ENCODE peak calls at places on chromosomes 2 and 18, in four cellular contexts. V is A549, K is Panc1, O is SK-N-SH. Z is an unnamed sample.

GRCh38 chr2:233434666-233435375 is 80.5 kb downstream of the DGKD start:
- DNase-seq in V (no peak), O (no peak), K (no peak), Z (no peak)

GRCh38 chr2:39059366-39059952 is 61.4 kb downstream of the SOS1 start:
- DNase-seq in V (peak; percentile 12), K (peak; percentile 20), O (peak; percentile 48), Z (peak; percentile 13)

GRCh38 chr2:54814367-54815155 is 91.1 kb downstream of the EML6 start:
- DNase-seq in K (no peak), V (no peak), O (no peak), Z (no peak)

GRCh38 chr2:191051825-191052778 is 38.1 kb upstream of the STAT1 start:
- DNase-seq in V (no peak), K (no peak), O (peak; percentile 42), Z (peak; percentile 69)

GRCh38 chr2:132886574-132886973 is 216.6 kb upstream of the LYPD1 start:
- DNase-seq in V (no peak), K (no peak), O (no peak), Z (no peak)

GRCh38 chr2:134124047-134124753 is 129.7 kb upstream of the MGAT5 start:
- DNase-seq in K (no peak), V (no peak), O (peak; percentile 56), Z (no peak)

GRCh38 chr18:42649636-42650035 is 465.8 kb downstream of the RIT2 start:
- DNase-seq in O (no peak), K (no peak), V (no peak), Z (no peak)

GRCh38 chr2:33497177-33497787 is 20.8 kb downstream of the RASGRP3 start:
- DNase-seq in V (no peak), O (no peak), K (no peak), Z (peak; percentile 74)

GRCh38 chr2:41791523-41791922 is 256.3 kb upstream of the PKDCC start:
- DNase-seq in O (no peak), V (no peak), K (no peak), Z (no peak)

GRCh38 chr2:239261796-239262475 is 138.9 kb downstream of the HDAC4 start:
- DNase-seq in K (no peak), V (no peak), O (no peak), Z (no peak)

GRCh38 chr2:233029321-233029720 is 3.2 kb upstream of the NEU2 start:
- DNase-seq in O (no peak), K (peak; percentile 69), V (no peak), Z (no peak)

GRCh38 chr18:46419391-46420141 is 237.5 kb downstream of the LOXHD1 start:
- DNase-seq in O (peak; percentile 73), V (no peak), K (no peak), Z (no peak)

GRCh38 chr2:101518470-101519172 is 43.7 kb upstream of the RFX8 start:
- DNase-seq in K (no peak), O (peak; percentile 59), V (peak; percentile 29), Z (no peak)

GRCh38 chr2:80461505-80462197 is 157.1 kb upstream of the LRRTM1 start:
- DNase-seq in O (no peak), V (no peak), K (no peak), Z (no peak)

GRCh38 chr2:25324905-25325592 is 16.7 kb downstream of the DNMT3A start:
- DNase-seq in V (no peak), O (peak; percentile 83), K (no peak), Z (no peak)

GRCh38 chr2:47728551-47728950 is 54.4 kb upstream of the MSH6 start:
- DNase-seq in V (no peak), O (no peak), K (no peak), Z (no peak)

GRCh38 chr2:39124770-39125075 is 3.9 kb upstream of the SOS1 start:
- DNase-seq in O (peak; percentile 47), V (no peak), K (no peak), Z (no peak)

GRCh38 chr2:41498791-41499190 is 549.0 kb upstream of the PKDCC start:
- DNase-seq in O (no peak), K (no peak), V (no peak), Z (peak; percentile 61)

GRCh38 chr2:53768233-53768542 is 584 bp downstream of the CHAC2 start:
- DNase-seq in O (no peak), K (no peak), V (peak; percentile 66), Z (no peak)

GRCh38 chr2:26274058-26274613 is 29.4 kb downstream of the HADHB start:
- DNase-seq in V (no peak), K (no peak), O (no peak), Z (peak; percentile 61)

GRCh38 chr18:384897-385296 is 115.6 kb downstream of the COLEC12 start:
- DNase-seq in V (no peak), O (no peak), K (no peak), Z (no peak)

GRCh38 chr2:204583773-204584172 is 38.5 kb downstream of the PARD3B start:
- DNase-seq in V (no peak), K (no peak), O (no peak), Z (no peak)

GRCh38 chr18:36592282-36592681 is 236.5 kb downstream of the TPGS2 start:
- DNase-seq in V (no peak), K (no peak), O (no peak), Z (no peak)

GRCh38 chr18:30177056-30177455 is 865.5 kb downstream of the DSC3 start:
- DNase-seq in V (no peak), K (no peak), O (no peak), Z (no peak)

GRCh38 chr2:129431881-129432280 is 547.6 kb upstream of the RAB6C start:
- DNase-seq in V (no peak), K (no peak), O (no peak), Z (no peak)

GRCh38 chr2:215010390-215010789 is 128.0 kb downstream of the ABCA12 start:
- DNase-seq in K (no peak), O (peak; percentile 24), V (no peak), Z (no peak)

GRCh38 chr2:57330447-57330846 is 716.2 kb upstream of the VRK2 start:
- DNase-seq in V (no peak), K (no peak), O (no peak), Z (no peak)

GRCh38 chr2:23602113-23602512 is 217.1 kb downstream of the KLHL29 start:
- DNase-seq in V (peak; percentile 41), O (no peak), K (no peak), Z (no peak)

GRCh38 chr18:77078671-77079070 is 53.9 kb downstream of the MBP start:
- DNase-seq in V (no peak), O (no peak), K (no peak), Z (no peak)

GRCh38 chr2:227152093-227152766 is 11.8 kb downstream of the COL4A4 start:
- DNase-seq in O (no peak), K (no peak), V (no peak), Z (no peak)

GRCh38 chr2:147177449-147177848 is 667.4 kb upstream of the ACVR2A start:
- DNase-seq in V (no peak), O (no peak), K (no peak), Z (no peak)

GRCh38 chr2:96404446-96405373 is 69.1 kb downstream of the NCAPH start:
- DNase-seq in O (no peak), K (no peak), V (no peak), Z (no peak)

GRCh38 chr2:229620759-229621158 is 93.6 kb downstream of the DNER start:
- DNase-seq in V (no peak), K (no peak), O (no peak), Z (no peak)

GRCh38 chr2:1677833-1678165 is 66.5 kb downstream of the PXDN start:
- DNase-seq in K (no peak), O (no peak), V (no peak), Z (no peak)

GRCh38 chr2:28374331-28374730 is 18.3 kb upstream of the FOSL2 start:
- DNase-seq in K (no peak), V (no peak), O (no peak), Z (no peak)

GRCh38 chr2:28375236-28375635 is 17.4 kb upstream of the FOSL2 start:
- DNase-seq in O (no peak), K (no peak), V (no peak), Z (no peak)

GRCh38 chr2:28377201-28377816 is 15.3 kb upstream of the FOSL2 start:
- DNase-seq in O (no peak), V (no peak), K (no peak), Z (no peak)

GRCh38 chr2:28373854-28374253 is 18.8 kb upstream of the FOSL2 start:
- DNase-seq in O (no peak), V (no peak), K (no peak), Z (no peak)

DNA sequence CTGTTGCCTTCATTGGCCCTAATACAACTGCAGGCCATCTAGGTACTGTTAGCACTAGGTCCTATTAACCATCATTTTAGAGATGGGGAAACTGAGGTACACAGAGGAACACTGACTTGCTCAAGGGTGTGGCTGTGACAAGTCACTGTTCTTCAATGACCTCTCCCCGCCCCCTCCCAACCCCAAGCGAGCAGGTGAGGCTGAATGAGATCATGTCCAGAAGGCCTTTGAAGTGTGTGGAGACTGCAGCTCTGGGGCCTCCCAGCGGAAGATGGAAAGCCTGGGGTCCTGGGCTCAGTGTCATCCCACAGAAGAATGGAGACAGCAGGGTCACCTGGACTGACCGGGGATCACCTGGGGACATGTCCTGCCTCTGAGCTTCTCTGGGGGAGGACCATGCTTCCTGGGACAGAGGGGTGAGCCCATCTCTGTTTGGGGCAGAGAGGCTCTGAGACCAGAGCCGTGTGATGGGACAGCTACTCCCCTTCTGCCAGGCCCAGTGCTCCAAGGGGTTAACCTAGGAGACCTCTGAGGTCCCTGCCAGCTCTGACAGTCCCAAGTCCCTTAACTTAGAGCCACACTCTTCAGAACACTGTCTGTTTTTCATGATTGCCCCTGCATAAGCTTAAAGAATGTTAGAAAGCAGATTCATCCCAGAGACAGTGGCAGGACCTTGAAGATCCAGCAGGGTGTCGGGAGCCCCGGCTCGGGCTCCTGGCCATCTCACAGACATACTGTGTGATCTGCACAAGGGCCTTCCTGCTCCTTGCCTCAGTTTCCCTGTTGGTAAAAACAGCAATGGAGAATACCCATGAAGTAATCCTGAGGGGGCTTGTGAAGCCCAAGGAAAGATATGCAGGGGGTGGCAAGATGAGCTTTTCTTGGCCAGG is 16.7 kb upstream of the FOSL2 start:
- DNase-seq in K (no peak), O (no peak), V (no peak), Z (no peak)
- H3K4me3 ChIP-seq in K (no peak overlapping the region), O (no peak overlapping the region), V (no peak overlapping the region), Z (no peak overlapping the region)

GRCh38 chr2:63054812-63055509 is 4.3 kb downstream of the OTX1 start:
- DNase-seq in O (peak; percentile 57), V (no peak), K (no peak), Z (no peak)
- H3K27ac ChIP-seq in O (no peak overlapping the region), V (no peak overlapping the region), K (no peak overlapping the region), Z (no peak overlapping the region)

GRCh38 chr2:19362652-19363473 is 4.4 kb upstream of the OSR1 start:
- DNase-seq in V (peak; percentile 87), O (peak; percentile 91), K (peak; percentile 65), Z (no peak)
- TF ChIP-seq REST in V (no peak), O (no peak), K (no peak), Z (no peak)

GRCh38 chr2:43285987-43286386 is 59.6 kb upstream of the ZFP36L2 start:
- DNase-seq in V (no peak), K (no peak), O (no peak), Z (no peak)
- H3K4me3 ChIP-seq in V (no peak overlapping the region), K (no peak overlapping the region), O (no peak overlapping the region), Z (no peak overlapping the region)

GRCh38 chr2:65387017-65387416 is 45.4 kb downstream of the SPRED2 start:
- DNase-seq in V (no peak), O (no peak), K (no peak), Z (no peak)
- H3K27ac ChIP-seq in V (no peak overlapping the region), O (no peak overlapping the region), K (peak overlapping the region; percentile 30), Z (no peak overlapping the region)